ENCODE peak calls at places on chromosome 17, in six cellular contexts. One of them, this sample, is unnamed.

GRCh38 chr17:79023886-79024771 is at the start of gene C1QTNF1:
- DNase-seq in HEK293T: peak
- DNase-seq in activated naive CD8-positive, alpha-beta T cell treated with anti-CD3 and anti-CD28 coated beads, Interleukin-2, amount 50 U/mL, for 24 hours: peak
- DNase-seq in stimulated activated effector memory CD8-positive, alpha-beta T cell treated with anti-CD3 and anti-CD28 coated beads, Interleukin-12 subunit alpha, Interleukin-12 subunit beta, amount 100 ng/mL, for 72 hours: no peak
- DNase-seq in neural progenitor cell: peak
- DNase-seq in stimulated activated CD4-positive, alpha-beta T cell treated with anti-CD3 and anti-CD28 coated beads, Interleukin-1b, Interleukin-23, amount 100 ng/mL, for 1 hour: no peak
- DNase-seq in this sample: peak

GRCh38 chr17:60102632-60103047 is 23.9 kb upstream of the HEATR6 start:
- DNase-seq in stimulated activated effector memory CD8-positive, alpha-beta T cell treated with anti-CD3 and anti-CD28 coated beads, Interleukin-12 subunit alpha, Interleukin-12 subunit beta, amount 100 ng/mL, for 72 hours: no peak
- DNase-seq in HEK293T: no peak
- DNase-seq in stimulated activated CD4-positive, alpha-beta T cell treated with anti-CD3 and anti-CD28 coated beads, Interleukin-1b, Interleukin-23, amount 100 ng/mL, for 1 hour: no peak
- DNase-seq in activated naive CD8-positive, alpha-beta T cell treated with anti-CD3 and anti-CD28 coated beads, Interleukin-2, amount 50 U/mL, for 24 hours: peak
- DNase-seq in neural progenitor cell: no peak
- DNase-seq in this sample: no peak

GRCh38 chr17:2892305-2892971 is 96.2 kb downstream of the RAP1GAP2 start:
- DNase-seq in activated naive CD8-positive, alpha-beta T cell treated with anti-CD3 and anti-CD28 coated beads, Interleukin-2, amount 50 U/mL, for 24 hours: no peak
- DNase-seq in neural progenitor cell: no peak
- DNase-seq in stimulated activated effector memory CD8-positive, alpha-beta T cell treated with anti-CD3 and anti-CD28 coated beads, Interleukin-12 subunit alpha, Interleukin-12 subunit beta, amount 100 ng/mL, for 72 hours: no peak
- DNase-seq in stimulated activated CD4-positive, alpha-beta T cell treated with anti-CD3 and anti-CD28 coated beads, Interleukin-1b, Interleukin-23, amount 100 ng/mL, for 1 hour: no peak
- DNase-seq in HEK293T: no peak
- DNase-seq in this sample: no peak

GRCh38 chr17:45225051-45225700 is 3.5 kb downstream of the FMNL1 start:
- DNase-seq in stimulated activated effector memory CD8-positive, alpha-beta T cell treated with anti-CD3 and anti-CD28 coated beads, Interleukin-12 subunit alpha, Interleukin-12 subunit beta, amount 100 ng/mL, for 72 hours: peak
- DNase-seq in stimulated activated CD4-positive, alpha-beta T cell treated with anti-CD3 and anti-CD28 coated beads, Interleukin-1b, Interleukin-23, amount 100 ng/mL, for 1 hour: no peak
- DNase-seq in HEK293T: no peak
- DNase-seq in activated naive CD8-positive, alpha-beta T cell treated with anti-CD3 and anti-CD28 coated beads, Interleukin-2, amount 50 U/mL, for 24 hours: peak
- DNase-seq in neural progenitor cell: no peak
- DNase-seq in this sample: no peak

GRCh38 chr17:7557147-7557764 is 1.3 kb upstream of the TNFSF13 start:
- DNase-seq in stimulated activated effector memory CD8-positive, alpha-beta T cell treated with anti-CD3 and anti-CD28 coated beads, Interleukin-12 subunit alpha, Interleukin-12 subunit beta, amount 100 ng/mL, for 72 hours: no peak
- DNase-seq in stimulated activated CD4-positive, alpha-beta T cell treated with anti-CD3 and anti-CD28 coated beads, Interleukin-1b, Interleukin-23, amount 100 ng/mL, for 1 hour: no peak
- DNase-seq in HEK293T: no peak
- DNase-seq in neural progenitor cell: no peak
- DNase-seq in activated naive CD8-positive, alpha-beta T cell treated with anti-CD3 and anti-CD28 coated beads, Interleukin-2, amount 50 U/mL, for 24 hours: no peak
- DNase-seq in this sample: no peak

GRCh38 chr17:76726766-76727718 is at the start of gene METTL23:
- DNase-seq in activated naive CD8-positive, alpha-beta T cell treated with anti-CD3 and anti-CD28 coated beads, Interleukin-2, amount 50 U/mL, for 24 hours: peak
- DNase-seq in stimulated activated effector memory CD8-positive, alpha-beta T cell treated with anti-CD3 and anti-CD28 coated beads, Interleukin-12 subunit alpha, Interleukin-12 subunit beta, amount 100 ng/mL, for 72 hours: peak
- DNase-seq in neural progenitor cell: peak
- DNase-seq in HEK293T: peak
- DNase-seq in stimulated activated CD4-positive, alpha-beta T cell treated with anti-CD3 and anti-CD28 coated beads, Interleukin-1b, Interleukin-23, amount 100 ng/mL, for 1 hour: peak
- DNase-seq in this sample: no peak

GRCh38 chr17:49214665-49215360 is 4.3 kb downstream of the ABI3 start:
- DNase-seq in neural progenitor cell: no peak
- DNase-seq in HEK293T: no peak
- DNase-seq in stimulated activated effector memory CD8-positive, alpha-beta T cell treated with anti-CD3 and anti-CD28 coated beads, Interleukin-12 subunit alpha, Interleukin-12 subunit beta, amount 100 ng/mL, for 72 hours: no peak
- DNase-seq in activated naive CD8-positive, alpha-beta T cell treated with anti-CD3 and anti-CD28 coated beads, Interleukin-2, amount 50 U/mL, for 24 hours: peak
- DNase-seq in stimulated activated CD4-positive, alpha-beta T cell treated with anti-CD3 and anti-CD28 coated beads, Interleukin-1b, Interleukin-23, amount 100 ng/mL, for 1 hour: no peak
- DNase-seq in this sample: no peak

GRCh38 chr17:32286518-32286900 is 20.9 kb downstream of the RHBDL3 start:
- DNase-seq in stimulated activated CD4-positive, alpha-beta T cell treated with anti-CD3 and anti-CD28 coated beads, Interleukin-1b, Interleukin-23, amount 100 ng/mL, for 1 hour: no peak
- DNase-seq in HEK293T: no peak
- DNase-seq in neural progenitor cell: no peak
- DNase-seq in activated naive CD8-positive, alpha-beta T cell treated with anti-CD3 and anti-CD28 coated beads, Interleukin-2, amount 50 U/mL, for 24 hours: no peak
- DNase-seq in stimulated activated effector memory CD8-positive, alpha-beta T cell treated with anti-CD3 and anti-CD28 coated beads, Interleukin-12 subunit alpha, Interleukin-12 subunit beta, amount 100 ng/mL, for 72 hours: no peak
- DNase-seq in this sample: no peak

GRCh38 chr17:52032454-52032853 is 126.1 kb downstream of the CA10 start:
- DNase-seq in activated naive CD8-positive, alpha-beta T cell treated with anti-CD3 and anti-CD28 coated beads, Interleukin-2, amount 50 U/mL, for 24 hours: no peak
- DNase-seq in HEK293T: no peak
- DNase-seq in stimulated activated effector memory CD8-positive, alpha-beta T cell treated with anti-CD3 and anti-CD28 coated beads, Interleukin-12 subunit alpha, Interleukin-12 subunit beta, amount 100 ng/mL, for 72 hours: no peak
- DNase-seq in stimulated activated CD4-positive, alpha-beta T cell treated with anti-CD3 and anti-CD28 coated beads, Interleukin-1b, Interleukin-23, amount 100 ng/mL, for 1 hour: no peak
- DNase-seq in neural progenitor cell: no peak
- DNase-seq in this sample: no peak

GRCh38 chr17:16909887-16910286 is 62.0 kb downstream of the TNFRSF13B start:
- DNase-seq in stimulated activated CD4-positive, alpha-beta T cell treated with anti-CD3 and anti-CD28 coated beads, Interleukin-1b, Interleukin-23, amount 100 ng/mL, for 1 hour: no peak
- DNase-seq in HEK293T: no peak
- DNase-seq in stimulated activated effector memory CD8-positive, alpha-beta T cell treated with anti-CD3 and anti-CD28 coated beads, Interleukin-12 subunit alpha, Interleukin-12 subunit beta, amount 100 ng/mL, for 72 hours: no peak
- DNase-seq in activated naive CD8-positive, alpha-beta T cell treated with anti-CD3 and anti-CD28 coated beads, Interleukin-2, amount 50 U/mL, for 24 hours: no peak
- DNase-seq in neural progenitor cell: no peak
- DNase-seq in this sample: no peak

This sample was measured in HAP-1.